ENCODE peak calls at places on chromosomes 16 and 17, in four cellular contexts. E is brain pericyte; P is stimulated activated CD4-positive, alpha-beta T cell treated with anti-CD3 and anti-CD28 coated beads, TNF-alpha, amount 100 ng/mL, for 48 hours; H is NCI-H1105 treated with DMSO at 0.1 percent for 48 hours. V is an unnamed sample.

GRCh38 chr16:16075463-16076399 is 126.3 kb downstream of the ABCC1 start:
- DNase-seq in E (no peak), P (no peak), H (no peak), V (no peak)

GRCh38 chr17:1109606-1110523 is 69.9 kb downstream of the ABR start:
- DNase-seq in E (no peak), P (peak), H (no peak), V (no peak)

GRCh38 chr17:61361084-61361483 is 38.6 kb upstream of the TBX2 start:
- DNase-seq in E (no peak), P (no peak), H (no peak), V (no peak)

GRCh38 chr16:3434373-3434772 is 8.9 kb downstream of the ZNF597 start:
- DNase-seq in E (no peak), P (no peak), H (no peak), V (no peak)

GRCh38 chr16:10817514-10817913 is 1.1 kb downstream of the TVP23A start:
- DNase-seq in E (no peak), P (no peak), H (no peak), V (no peak)

GRCh38 chr16:86554917-86555762 is at the start of gene MTHFSD:
- DNase-seq in E (no peak), P (peak), H (peak), V (peak)

GRCh38 chr16:47983999-47984580 is 171.7 kb downstream of the ABCC12 start:
- DNase-seq in E (no peak), P (no peak), H (no peak), V (no peak)

GRCh38 chr17:18143044-18143936 is 34.7 kb downstream of the MYO15A start:
- DNase-seq in E (no peak), P (no peak), H (no peak), V (peak)

GRCh38 chr16:50389900-50390896 is 21.4 kb upstream of the BRD7 start:
- DNase-seq in E (no peak), P (no peak), H (no peak), V (no peak)

GRCh38 chr16:15639061-15639568 is 3.8 kb downstream of the MARF1 start:
- DNase-seq in E (no peak), P (no peak), H (no peak), V (no peak)

GRCh38 chr17:68953340-68953997 is 1.7 kb downstream of the ABCA8 start:
- DNase-seq in E (no peak), P (no peak), H (no peak), V (no peak)

GRCh38 chr17:60390881-60391418 is 983 bp downstream of the USP32 start:
- DNase-seq in E (peak), P (no peak), H (peak), V (no peak)

GRCh38 chr17:58741121-58741625 is 14.5 kb upstream of the PPM1E start:
- DNase-seq in E (no peak), P (no peak), H (no peak), V (no peak)

GRCh38 chr17:69050999-69051775 is 9.5 kb downstream of the ABCA9 start:
- DNase-seq in E (no peak), P (no peak), H (no peak), V (no peak)

GRCh38 chr16:17578921-17579876 is 108.4 kb upstream of the XYLT1 start:
- DNase-seq in E (no peak), P (peak), H (peak), V (peak)

GRCh38 chr16:86824751-86825310 is 246.5 kb downstream of the FOXL1 start:
- DNase-seq in E (no peak), P (no peak), H (no peak), V (no peak)

GRCh38 chr16:11101695-11102522 is 154.1 kb downstream of the SOCS1 start:
- DNase-seq in E (no peak), P (no peak), H (no peak), V (no peak)

GRCh38 chr17:56292628-56293027 is 139.4 kb downstream of the ANKFN1 start:
- DNase-seq in E (no peak), P (no peak), H (no peak), V (no peak)

GRCh38 chr17:17721140-17721668 is 39.9 kb downstream of the RAI1 start:
- DNase-seq in E (no peak), P (no peak), H (no peak), V (no peak)

GRCh38 chr16:53732296-53732929 is 28.5 kb downstream of the FTO start:
- DNase-seq in E (no peak), P (no peak), H (no peak), V (no peak)

GRCh38 chr16:56869513-56870270 is 4.7 kb downstream of the SLC12A3 start:
- DNase-seq in E (no peak), P (peak), H (no peak), V (peak)

GRCh38 chr17:47285003-47285402 is 31.4 kb downstream of the ITGB3 start:
- DNase-seq in E (no peak), P (no peak), H (no peak), V (no peak)

GRCh38 chr17:74394977-74395376 is 27.7 kb downstream of the GPR142 start:
- DNase-seq in E (no peak), P (no peak), H (no peak), V (no peak)

GRCh38 chr17:74125160-74125559 is 78.3 kb upstream of the RPL38 start:
- DNase-seq in E (no peak), P (no peak), H (no peak), V (no peak)